ENCODE peak calls at places on chromosomes 6 and 20, in seven cellular contexts. One of them, this sample, is unnamed.

GRCh38 chr20:33419140-33419974 is 18.0 kb upstream of the CDK5RAP1 start:
- DNase-seq in WTC11: no peak
- DNase-seq in H1: no peak
- DNase-seq in K562: peak
- DNase-seq in HCT116: no peak
- DNase-seq in HepG2: no peak
- DNase-seq in GM12878: no peak
- DNase-seq in this sample: no peak

GRCh38 chr6:131640100-131640499 is 3.0 kb downstream of the ENPP3 start:
- DNase-seq in WTC11: no peak
- DNase-seq in H1: no peak
- DNase-seq in K562: no peak
- DNase-seq in HCT116: no peak
- DNase-seq in HepG2: no peak
- DNase-seq in GM12878: no peak
- DNase-seq in this sample: no peak

GRCh38 chr6:116779569-116780164 is 14.1 kb upstream of the FAM162B start:
- DNase-seq in WTC11: no peak
- DNase-seq in H1: no peak
- DNase-seq in K562: peak
- DNase-seq in HCT116: peak
- DNase-seq in HepG2: peak
- DNase-seq in GM12878: no peak
- DNase-seq in this sample: peak

GRCh38 chr6:81049425-81050042 is 702.9 kb downstream of the TENT5A start:
- DNase-seq in WTC11: no peak
- DNase-seq in H1: no peak
- DNase-seq in K562: no peak
- DNase-seq in HCT116: no peak
- DNase-seq in HepG2: no peak
- DNase-seq in GM12878: no peak
- DNase-seq in this sample: no peak

GRCh38 chr6:133804263-133804662 is 84.7 kb upstream of the TCF21 start:
- DNase-seq in WTC11: no peak
- DNase-seq in H1: no peak
- DNase-seq in K562: no peak
- DNase-seq in HCT116: no peak
- DNase-seq in HepG2: no peak
- DNase-seq in GM12878: no peak
- DNase-seq in this sample: no peak

GRCh38 chr6:43184268-43184985 is 2.4 kb downstream of the CUL9 start:
- DNase-seq in WTC11: no peak
- DNase-seq in H1: no peak
- DNase-seq in K562: no peak
- DNase-seq in HCT116: no peak
- DNase-seq in HepG2: no peak
- DNase-seq in GM12878: no peak
- DNase-seq in this sample: no peak

GRCh38 chr20:17911927-17912326 is 56.7 kb downstream of the SNX5 start:
- DNase-seq in WTC11: no peak
- DNase-seq in H1: no peak
- DNase-seq in K562: no peak
- DNase-seq in HCT116: no peak
- DNase-seq in HepG2: no peak
- DNase-seq in GM12878: no peak
- DNase-seq in this sample: no peak

GRCh38 chr20:23637282-23638221 is at the start of gene CST3:
- DNase-seq in WTC11: peak
- DNase-seq in H1: no peak
- DNase-seq in K562: peak
- DNase-seq in HCT116: peak
- DNase-seq in HepG2: peak
- DNase-seq in GM12878: no peak
- DNase-seq in this sample: peak

GRCh38 chr6:75830959-75831885 is 82.2 kb downstream of the MYO6 start:
- DNase-seq in WTC11: no peak
- DNase-seq in H1: no peak
- DNase-seq in K562: no peak
- DNase-seq in HCT116: no peak
- DNase-seq in HepG2: no peak
- DNase-seq in GM12878: peak
- DNase-seq in this sample: no peak

DNA sequence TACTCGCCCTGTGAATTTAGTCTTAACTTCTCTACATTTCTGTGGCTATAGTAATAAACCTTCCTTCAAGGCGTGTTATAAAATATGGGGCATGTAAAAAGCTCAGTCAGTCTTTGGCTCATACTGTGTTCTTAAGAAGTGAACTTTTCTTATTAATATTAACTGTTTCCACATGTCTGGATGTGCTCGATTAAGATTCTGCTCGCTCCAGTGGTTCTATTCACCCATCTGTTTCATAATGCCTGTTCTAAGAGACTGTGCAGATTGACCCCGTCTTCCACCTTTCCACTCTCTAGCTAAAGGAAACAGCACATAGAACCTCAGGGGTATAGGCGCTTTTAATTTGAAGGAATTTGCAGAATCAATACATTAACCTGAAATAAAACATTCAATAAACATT is 99.9 kb downstream of the L3MBTL3 start:
- DNase-seq in WTC11: no peak
- DNase-seq in H1: no peak
- DNase-seq in K562: no peak
- DNase-seq in HCT116: no peak
- DNase-seq in HepG2: no peak
- DNase-seq in GM12878: no peak
- DNase-seq in this sample: no peak
- TF ChIP-seq SP1 in WTC11: no peak
- TF ChIP-seq SP1 in H1: no peak
- TF ChIP-seq SP1 in K562: no peak
- TF ChIP-seq SP1 in HCT116: no peak
- TF ChIP-seq SP1 in HepG2: no peak
- TF ChIP-seq SP1 in GM12878: no peak
- TF ChIP-seq SP1 in this sample: no peak

GRCh38 chr20:45433316-45433715 is 17.4 kb downstream of the PIGT start:
- DNase-seq in WTC11: no peak
- DNase-seq in H1: no peak
- DNase-seq in K562: no peak
- DNase-seq in HCT116: no peak
- DNase-seq in HepG2: no peak
- DNase-seq in GM12878: no peak
- DNase-seq in this sample: no peak
- TF ChIP-seq SP1 in WTC11: no peak
- TF ChIP-seq SP1 in H1: no peak
- TF ChIP-seq SP1 in K562: no peak
- TF ChIP-seq SP1 in HCT116: no peak
- TF ChIP-seq SP1 in HepG2: no peak
- TF ChIP-seq SP1 in GM12878: no peak
- TF ChIP-seq SP1 in this sample: no peak

DNA sequence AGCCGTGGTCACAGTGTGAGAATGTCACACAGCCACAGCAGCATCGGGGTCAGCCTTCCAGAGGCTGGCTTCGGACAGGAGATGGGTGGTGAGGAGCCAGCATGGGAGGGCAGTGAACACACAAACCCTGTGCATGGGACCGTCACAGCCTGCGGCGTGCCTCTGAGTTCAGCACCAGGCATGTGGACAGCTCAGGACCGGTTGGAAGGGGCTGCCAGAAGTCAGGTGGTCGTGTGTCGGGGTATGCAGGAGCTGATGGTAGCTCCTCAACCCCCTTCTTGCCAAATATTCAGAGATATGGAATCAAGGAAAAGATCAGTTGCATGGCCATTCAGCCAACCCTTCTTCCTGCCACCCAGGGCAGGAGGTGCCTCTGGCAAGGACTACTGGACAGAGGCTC is 28.2 kb downstream of the MYT1 start:
- DNase-seq in WTC11: peak
- DNase-seq in H1: no peak
- DNase-seq in K562: peak
- DNase-seq in HCT116: no peak
- DNase-seq in HepG2: no peak
- DNase-seq in GM12878: no peak
- DNase-seq in this sample: peak
- TF ChIP-seq SP1 in WTC11: no peak
- TF ChIP-seq SP1 in H1: no peak
- TF ChIP-seq SP1 in K562: no peak
- TF ChIP-seq SP1 in HCT116: no peak
- TF ChIP-seq SP1 in HepG2: no peak
- TF ChIP-seq SP1 in GM12878: no peak
- TF ChIP-seq SP1 in this sample: no peak

GRCh38 chr20:30812739-30813411 is 444.6 kb upstream of the DEFB115 start:
- DNase-seq in WTC11: no peak
- DNase-seq in H1: no peak
- DNase-seq in K562: no peak
- DNase-seq in HCT116: no peak
- DNase-seq in HepG2: no peak
- DNase-seq in GM12878: no peak
- DNase-seq in this sample: no peak

GRCh38 chr20:30816182-30816645 is 441.2 kb upstream of the DEFB115 start:
- DNase-seq in WTC11: peak
- DNase-seq in H1: no peak
- DNase-seq in K562: peak
- DNase-seq in HCT116: no peak
- DNase-seq in HepG2: no peak
- DNase-seq in GM12878: no peak
- DNase-seq in this sample: no peak

GRCh38 chr20:30815577-30816181 is 441.8 kb upstream of the DEFB115 start:
- DNase-seq in WTC11: no peak
- DNase-seq in H1: no peak
- DNase-seq in K562: no peak
- DNase-seq in HCT116: no peak
- DNase-seq in HepG2: no peak
- DNase-seq in GM12878: no peak
- DNase-seq in this sample: no peak

GRCh38 chr20:30811896-30812671 is 445.4 kb upstream of the DEFB115 start:
- DNase-seq in WTC11: peak
- DNase-seq in H1: no peak
- DNase-seq in K562: peak
- DNase-seq in HCT116: no peak
- DNase-seq in HepG2: no peak
- DNase-seq in GM12878: peak
- DNase-seq in this sample: peak
- TF ChIP-seq SP1 in WTC11: no peak
- TF ChIP-seq SP1 in H1: no peak
- TF ChIP-seq SP1 in K562: no peak
- TF ChIP-seq SP1 in HCT116: no peak
- TF ChIP-seq SP1 in HepG2: no peak
- TF ChIP-seq SP1 in GM12878: no peak
- TF ChIP-seq SP1 in this sample: no peak

DNA sequence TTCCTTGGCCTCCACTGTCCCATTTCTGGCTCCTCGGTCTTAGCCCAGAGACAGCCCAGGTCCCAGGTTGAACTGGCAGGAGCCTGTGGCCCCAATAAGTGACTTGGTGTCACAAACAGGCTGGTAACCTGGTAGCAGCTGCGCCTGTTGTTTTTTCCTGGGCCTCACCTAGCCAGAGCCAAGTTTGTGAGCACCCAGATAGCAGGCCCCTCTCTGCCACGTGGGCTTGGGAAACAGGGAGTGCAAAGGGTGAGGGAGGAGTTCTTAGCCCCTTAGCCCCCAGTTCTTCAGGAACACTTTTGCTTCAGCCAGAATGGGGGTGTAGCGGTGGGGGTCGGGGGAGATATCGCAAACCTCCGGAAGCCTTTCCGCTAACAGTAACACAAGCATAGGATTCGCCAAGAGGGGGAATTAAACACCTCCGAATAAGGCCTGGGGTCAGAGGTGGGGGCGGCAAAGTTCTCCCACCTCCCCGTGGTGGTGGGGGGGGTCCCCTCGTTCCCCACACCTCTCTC is 760 bp downstream of the C6orf132 start:
- DNase-seq in WTC11: no peak
- DNase-seq in H1: no peak
- DNase-seq in K562: no peak
- DNase-seq in HCT116: no peak
- DNase-seq in HepG2: no peak
- DNase-seq in GM12878: no peak
- DNase-seq in this sample: no peak
- TF ChIP-seq SP1 in WTC11: no peak
- TF ChIP-seq SP1 in H1: no peak
- TF ChIP-seq SP1 in K562: no peak
- TF ChIP-seq SP1 in HCT116: no peak
- TF ChIP-seq SP1 in HepG2: no peak
- TF ChIP-seq SP1 in GM12878: no peak
- TF ChIP-seq SP1 in this sample: no peak

DNA sequence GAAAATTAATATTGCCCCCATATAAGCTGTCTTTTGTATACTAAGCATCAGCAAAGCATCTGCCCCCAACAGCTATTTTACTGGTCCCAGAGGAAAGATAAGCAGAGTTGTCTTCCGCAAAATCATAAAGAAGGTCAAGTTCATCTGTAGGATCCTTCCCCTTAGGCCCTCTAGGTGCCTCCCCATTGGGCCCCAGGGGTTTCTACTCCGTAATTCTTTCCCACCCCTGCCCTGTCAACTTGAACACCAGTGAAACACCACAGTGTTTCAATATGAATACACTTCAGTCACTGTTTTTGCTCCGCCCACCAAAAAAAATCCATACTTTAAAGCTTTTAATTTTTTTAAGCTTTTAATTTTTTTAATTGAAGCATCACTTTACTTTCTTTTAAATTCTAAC is 159.2 kb downstream of the ATXN1 start:
- DNase-seq in WTC11: no peak
- DNase-seq in H1: no peak
- DNase-seq in K562: no peak
- DNase-seq in HCT116: no peak
- DNase-seq in HepG2: no peak
- DNase-seq in GM12878: peak
- DNase-seq in this sample: no peak
- TF ChIP-seq SP1 in WTC11: no peak
- TF ChIP-seq SP1 in H1: no peak
- TF ChIP-seq SP1 in K562: no peak
- TF ChIP-seq SP1 in HCT116: no peak
- TF ChIP-seq SP1 in HepG2: no peak
- TF ChIP-seq SP1 in GM12878: no peak
- TF ChIP-seq SP1 in this sample: no peak

GRCh38 chr6:31399589-31400466 is 3.6 kb upstream of the MICA start:
- DNase-seq in WTC11: peak
- DNase-seq in H1: no peak
- DNase-seq in K562: peak
- DNase-seq in HCT116: peak
- DNase-seq in HepG2: peak
- DNase-seq in GM12878: no peak
- DNase-seq in this sample: peak

GRCh38 chr6:31403283-31403989 is at the start of gene MICA:
- DNase-seq in WTC11: peak
- DNase-seq in H1: peak
- DNase-seq in K562: peak
- DNase-seq in HCT116: peak
- DNase-seq in HepG2: peak
- DNase-seq in GM12878: no peak
- DNase-seq in this sample: peak

GRCh38 chr6:31401403-31401802 is 2.0 kb upstream of the MICA start:
- DNase-seq in WTC11: no peak
- DNase-seq in H1: no peak
- DNase-seq in K562: no peak
- DNase-seq in HCT116: peak
- DNase-seq in HepG2: peak
- DNase-seq in GM12878: no peak
- DNase-seq in this sample: no peak

GRCh38 chr6:31402324-31403282 is 792 bp upstream of the MICA start:
- DNase-seq in WTC11: no peak
- DNase-seq in H1: no peak
- DNase-seq in K562: no peak
- DNase-seq in HCT116: no peak
- DNase-seq in HepG2: no peak
- DNase-seq in GM12878: no peak
- DNase-seq in this sample: no peak

GRCh38 chr6:31400467-31401289 is 2.7 kb upstream of the MICA start:
- DNase-seq in WTC11: peak
- DNase-seq in H1: no peak
- DNase-seq in K562: peak
- DNase-seq in HCT116: peak
- DNase-seq in HepG2: peak
- DNase-seq in GM12878: no peak
- DNase-seq in this sample: no peak
- TF ChIP-seq SP1 in WTC11: no peak
- TF ChIP-seq SP1 in H1: no peak
- TF ChIP-seq SP1 in K562: no peak
- TF ChIP-seq SP1 in HCT116: no peak
- TF ChIP-seq SP1 in HepG2: no peak
- TF ChIP-seq SP1 in GM12878: no peak
- TF ChIP-seq SP1 in this sample: no peak